ENCODE peak calls at places on chromosomes 7 and 10, in four cellular contexts. P is WTC11, W is HEK293T, H is K562. K is an unnamed sample.

GRCh38 chr7:43112088-43112940 is at the start of gene HECW1:
- DNase-seq in P (peak; percentile 53), W (peak; percentile 29), H (no peak), K (no peak)

GRCh38 chr7:145868935-145869334 is 247.7 kb upstream of the CNTNAP2 start:
- DNase-seq in P (no peak), W (no peak), H (no peak), K (no peak)

GRCh38 chr7:55326079-55326847 is 38.9 kb upstream of the LANCL2 start:
- DNase-seq in P (no peak), W (no peak), H (no peak), K (no peak)

GRCh38 chr10:107477266-107477665 is 312.8 kb upstream of the SORCS1 start:
- DNase-seq in P (no peak), W (no peak), H (no peak), K (no peak)

GRCh38 chr7:47424523-47424922 is 157.4 kb downstream of the TNS3 start:
- DNase-seq in P (no peak), W (no peak), H (no peak), K (no peak)

GRCh38 chr7:98420966-98421612 is 20.2 kb upstream of the BAIAP2L1 start:
- DNase-seq in P (peak; percentile 93), W (peak; percentile 86), H (peak; percentile 90), K (peak; percentile 76)

GRCh38 chr10:80455461-80456345 is 1.6 kb downstream of the TSPAN14 start:
- DNase-seq in P (no peak), W (no peak), H (no peak), K (no peak)

GRCh38 chr7:13312327-13312726 is 624.9 kb downstream of the ARL4A start:
- DNase-seq in P (peak; percentile 24), W (no peak), H (no peak), K (no peak)

GRCh38 chr10:53697038-53697437 is 924.5 kb upstream of the MBL2 start:
- DNase-seq in P (no peak), W (peak; percentile 8), H (no peak), K (no peak)

GRCh38 chr7:87316097-87316700 is 29.3 kb upstream of the CROT start:
- DNase-seq in P (no peak), W (no peak), H (no peak), K (no peak)

GRCh38 chr7:157567666-157568065 is 230.9 kb downstream of the DNAJB6 start:
- DNase-seq in P (no peak), W (no peak), H (no peak), K (no peak)

GRCh38 chr10:970311-971149 is 17.7 kb upstream of the GTPBP4 start:
- DNase-seq in P (no peak), W (no peak), H (no peak), K (peak; percentile 93)

GRCh38 chr7:141991144-141991543 is 4.5 kb upstream of the MGAM start:
- DNase-seq in P (no peak), W (no peak), H (no peak), K (no peak)

GRCh38 chr10:127408733-127409132 is 140.4 kb upstream of the NPS start:
- DNase-seq in P (no peak), W (no peak), H (no peak), K (no peak)

GRCh38 chr7:149218469-149219420 is 20.7 kb upstream of the ZNF212 start:
- DNase-seq in P (no peak), W (no peak), H (no peak), K (no peak)

GRCh38 chr7:19110778-19111175 is 6.7 kb downstream of the TWIST1 start:
- DNase-seq in P (no peak), W (no peak), H (no peak), K (no peak)

GRCh38 chr10:92240289-92241157 is 50.4 kb downstream of the CPEB3 start:
- DNase-seq in P (peak; percentile 19), W (peak; percentile 78), H (peak; percentile 31), K (peak; percentile 75)

GRCh38 chr7:20929199-20929598 is 142.5 kb upstream of the SP8 start:
- DNase-seq in P (no peak), W (no peak), H (no peak), K (no peak)

GRCh38 chr7:43763183-43763582 is 4.7 kb downstream of the BLVRA start:
- DNase-seq in P (peak; percentile 33), W (no peak), H (no peak), K (no peak)

GRCh38 chr10:117503886-117504205 is 38.7 kb upstream of the EMX2 start:
- DNase-seq in P (no peak), W (no peak), H (no peak), K (no peak)

GRCh38 chr7:156074982-156075615 is 262.8 kb upstream of the SHH start:
- DNase-seq in P (no peak), W (no peak), H (peak; percentile 71), K (no peak)

GRCh38 chr7:1059200-1060091 is 15.1 kb downstream of the GPR146 start:
- DNase-seq in P (peak; percentile 95), W (peak; percentile 74), H (peak; percentile 92), K (no peak)

GRCh38 chr7:28358423-28358868 is 53.9 kb upstream of the CREB5 start:
- DNase-seq in P (no peak), W (no peak), H (no peak), K (no peak)

GRCh38 chr10:3995302-3996210 is 210.5 kb upstream of the KLF6 start:
- DNase-seq in P (no peak), W (no peak), H (no peak), K (no peak)

GRCh38 chr7:51013861-51014511 is 231.3 kb upstream of the GRB10 start:
- DNase-seq in P (no peak), W (no peak), H (no peak), K (no peak)

GRCh38 chr7:18936265-18936664 is 181.2 kb downstream of the TWIST1 start:
- DNase-seq in P (no peak), W (no peak), H (no peak), K (no peak)

GRCh38 chr7:100590077-100590737 is 4.1 kb downstream of the FBXO24 start:
- DNase-seq in P (no peak), W (no peak), H (no peak), K (no peak)

GRCh38 chr10:10533417-10533816 is 484.3 kb upstream of the CELF2 start:
- DNase-seq in P (no peak), W (no peak), H (no peak), K (no peak)

GRCh38 chr7:156842317-156842716 is 50.7 kb downstream of the LMBR1 start:
- DNase-seq in P (no peak), W (no peak), H (no peak), K (no peak)

GRCh38 chr10:112761256-112761655 is 188.8 kb upstream of the TCF7L2 start:
- DNase-seq in P (no peak), W (no peak), H (no peak), K (no peak)

GRCh38 chr7:145009866-145010265 is 174.0 kb upstream of the TPK1 start:
- DNase-seq in P (no peak), W (no peak), H (no peak), K (no peak)

GRCh38 chr10:30433286-30433778 is 652 bp upstream of the MAP3K8 start:
- DNase-seq in P (peak; percentile 75), W (peak; percentile 45), H (peak; percentile 25), K (peak; percentile 77)

GRCh38 chr10:5449823-5450222 is 37.5 kb downstream of the NET1 start:
- DNase-seq in P (no peak), W (no peak), H (peak; percentile 39), K (peak; percentile 68)
- TF ChIP-seq ELF4 in P (no peak), W (no peak), H (no peak), K (no peak)

GRCh38 chr10:89142562-89142961 is 64.6 kb downstream of the CH25H start:
- DNase-seq in P (no peak), W (no peak), H (no peak), K (no peak)

GRCh38 chr10:89151857-89152256 is 55.3 kb downstream of the CH25H start:
- DNase-seq in P (no peak), W (no peak), H (no peak), K (no peak)

GRCh38 chr10:89148061-89148460 is 59.1 kb downstream of the CH25H start:
- DNase-seq in P (no peak), W (no peak), H (no peak), K (no peak)

GRCh38 chr10:89144836-89145235 is 62.3 kb downstream of the CH25H start:
- DNase-seq in P (no peak), W (no peak), H (no peak), K (no peak)

DNA sequence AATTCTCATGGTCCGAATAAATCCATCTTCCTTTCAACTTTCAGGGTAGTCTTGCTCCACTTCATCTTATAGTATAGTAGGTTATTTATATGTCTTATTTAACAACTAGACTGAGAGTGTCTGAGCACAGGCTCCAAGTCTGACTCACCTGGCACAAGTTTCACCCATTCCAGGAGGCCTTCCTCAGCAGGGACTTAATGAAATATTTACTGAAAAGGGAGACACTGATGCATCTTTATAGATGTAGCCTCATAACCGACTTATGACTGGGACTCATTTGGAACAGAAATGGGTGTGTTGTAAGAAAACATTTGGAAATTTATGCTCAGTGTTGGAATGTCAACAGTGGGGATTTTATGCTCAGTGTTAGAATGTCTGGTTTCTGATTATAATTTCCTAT is 59.9 kb downstream of the CH25H start:
- DNase-seq in P (no peak), W (no peak), H (no peak), K (no peak)
- TF ChIP-seq ELF4 in P (no peak), W (no peak), H (no peak), K (no peak)

GRCh38 chr10:118790058-118790457 is 35.3 kb upstream of the CACUL1 start:
- DNase-seq in P (no peak), W (no peak), H (no peak), K (no peak)
- TF ChIP-seq ELF4 in P (no peak), W (no peak), H (no peak), K (no peak)

DNA sequence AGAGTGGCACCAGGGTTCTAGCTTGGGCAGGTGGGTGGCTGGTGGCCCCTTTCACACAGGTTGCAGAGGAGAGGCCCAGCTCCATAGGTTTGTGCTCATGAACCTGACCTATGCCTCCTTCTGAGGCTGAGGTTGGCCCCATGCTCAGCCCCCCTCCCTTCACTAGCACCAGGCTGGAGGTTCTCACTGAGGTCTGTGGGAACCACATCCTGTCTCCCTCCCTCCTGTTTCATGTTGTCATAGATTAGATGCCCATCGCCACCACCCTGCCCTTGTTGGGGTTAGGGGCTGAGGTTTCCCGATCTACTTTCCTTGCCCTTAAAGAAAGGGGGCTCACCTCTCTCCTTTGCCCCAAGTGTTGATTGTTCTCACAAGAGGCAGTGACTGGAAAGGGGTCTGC is 14.7 kb downstream of the NEUROG3 start:
- DNase-seq in P (no peak), W (no peak), H (no peak), K (no peak)
- TF ChIP-seq ELF4 in P (no peak), W (no peak), H (no peak), K (no peak)

GRCh38 chr10:18830277-18830676 is 171.0 kb downstream of the ARL5B start:
- DNase-seq in P (no peak), W (no peak), H (no peak), K (no peak)

DNA sequence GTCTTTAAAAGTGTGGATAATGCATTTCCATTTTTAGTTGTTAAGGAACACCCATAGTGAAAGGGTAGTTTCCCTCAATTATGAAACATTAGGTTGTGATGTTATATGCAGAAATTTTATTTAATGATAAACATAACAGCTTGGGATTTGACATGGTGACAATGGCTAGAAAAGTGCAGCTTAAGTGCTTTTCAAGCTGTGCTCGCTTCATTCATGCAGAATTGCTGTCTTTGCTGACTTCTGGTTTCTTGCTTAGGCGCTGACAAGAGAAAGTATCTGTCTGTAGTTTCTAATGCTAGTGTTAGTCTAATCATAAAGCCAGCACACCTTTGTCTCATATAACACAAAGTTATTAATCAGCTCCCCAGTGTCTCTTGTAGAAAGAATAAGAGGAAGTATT is 170.0 kb downstream of the ARL5B start:
- DNase-seq in P (no peak), W (no peak), H (no peak), K (no peak)
- TF ChIP-seq ELF4 in P (no peak), W (no peak), H (no peak), K (no peak)